ENCODE peak calls at places on chromosome 19, in six cellular contexts. L, P, W, C, V and A are unnamed samples. For H3K4me1, the result is how much of the 10 kb centered on the place peaks cover.

GRCh38 chr19:16679811-16680210 is 18.9 kb downstream of the TMEM38A start:
- DNase-seq in L (no peak), W (no peak), V (no peak), C (no peak), P (no peak), A (no peak)

GRCh38 chr19:35755550-35756371 is 1.1 kb downstream of the HSPB6 start:
- DNase-seq in C (no peak), P (no peak), W (no peak), L (no peak), V (no peak), A (no peak)

GRCh38 chr19:43560687-43561086 is 14.6 kb downstream of the XRCC1 start:
- DNase-seq in P (no peak), C (no peak), W (peak), L (no peak), V (peak), A (no peak)

GRCh38 chr19:55441692-55442321 is 1.3 kb downstream of the SHISA7 start:
- DNase-seq in P (no peak), W (no peak), V (peak), L (no peak), C (no peak), A (no peak)

GRCh38 chr19:39563408-39563807 is 23.4 kb upstream of the EID2 start:
- DNase-seq in W (no peak), P (peak), L (peak), V (no peak), C (no peak), A (no peak)

GRCh38 chr19:51788936-51789795 is 5.8 kb upstream of the FPR3 start:
- DNase-seq in W (no peak), V (no peak), P (no peak), C (no peak), L (no peak), A (no peak)

GRCh38 chr19:12139309-12139708 is 841 bp downstream of the ZNF20 start:
- DNase-seq in C (no peak), V (no peak), W (no peak), P (no peak), L (no peak), A (no peak)

GRCh38 chr19:29329460-29330134 is 116.6 kb upstream of the UQCRFS1 start:
- DNase-seq in C (no peak), W (peak), P (no peak), V (peak), L (no peak), A (peak)

GRCh38 chr19:33193864-33194362 is at the start of gene LRP3:
- DNase-seq in P (no peak), V (no peak), W (no peak), C (no peak), L (no peak), A (no peak)

GRCh38 chr19:16143399-16144215 is at the start of gene HSH2D:
- DNase-seq in P (peak), C (peak), V (no peak), W (peak), L (peak), A (no peak)

GRCh38 chr19:3324405-3324856 is 42.0 kb upstream of the NFIC start:
- DNase-seq in P (no peak), W (peak), V (peak), C (no peak), L (peak), A (no peak)

GRCh38 chr19:33428627-33429013 is 55.1 kb downstream of the CEBPG start:
- DNase-seq in P (no peak), L (no peak), W (no peak), C (no peak), V (no peak), A (no peak)

GRCh38 chr19:8654591-8655339 is 24.3 kb downstream of the NFILZ start:
- DNase-seq in L (peak), W (no peak), C (no peak), P (peak), V (peak), A (peak)

GRCh38 chr19:31348416-31349159 is 648 bp downstream of the TSHZ3 start:
- DNase-seq in W (no peak), P (no peak), V (no peak), L (no peak), C (no peak), A (no peak)

GRCh38 chr19:18329035-18329376 is 6.1 kb upstream of the LSM4 start:
- DNase-seq in L (no peak), P (no peak), V (no peak), C (no peak), W (peak), A (no peak)

GRCh38 chr19:36488816-36489138 is 584 bp downstream of the ZNF566 start:
- DNase-seq in C (no peak), W (peak), P (no peak), V (peak), L (peak), A (no peak)

GRCh38 chr19:39971380-39971841 is 446 bp downstream of the PSMC4 start:
- DNase-seq in L (no peak), V (peak), P (no peak), W (no peak), C (no peak), A (no peak)

GRCh38 chr19:35120898-35121297 is 5.3 kb downstream of the FXYD3 start:
- DNase-seq in V (no peak), C (no peak), P (no peak), W (no peak), L (no peak), A (no peak)

GRCh38 chr19:55635856-55636440 is 4.9 kb upstream of the ZNF580 start:
- DNase-seq in V (no peak), L (no peak), P (no peak), W (no peak), C (no peak), A (no peak)

GRCh38 chr19:49151339-49152217 is 3.6 kb downstream of the HRC start:
- DNase-seq in P (peak), L (peak), V (peak), W (no peak), C (no peak), A (no peak)

GRCh38 chr19:13044160-13044853 is 49.0 kb downstream of the NFIX start:
- DNase-seq in L (no peak), V (no peak), C (no peak), W (no peak), P (no peak), A (no peak)

GRCh38 chr19:3710265-3710812 is 2.2 kb downstream of the TJP3 start:
- DNase-seq in L (peak), W (peak), V (peak), P (no peak), C (no peak), A (no peak)

GRCh38 chr19:34351382-34351802 is 13.6 kb upstream of the GPI start:
- DNase-seq in P (no peak), C (peak), L (no peak), V (no peak), W (no peak), A (no peak)

GRCh38 chr19:7294571-7295212 is 478 bp upstream of the INSR start:
- DNase-seq in L (peak), V (peak), C (no peak), P (no peak), W (peak), A (no peak)

GRCh38 chr19:30846102-30846501 is 473.9 kb downstream of the ZNF536 start:
- DNase-seq in V (no peak), P (no peak), L (no peak), W (no peak), C (no peak), A (no peak)

GRCh38 chr19:49061000-49061399 is 3.5 kb upstream of the CGB7 start:
- DNase-seq in V (no peak), L (no peak), C (no peak), P (no peak), W (no peak), A (no peak)

GRCh38 chr19:41570639-41571112 is 5.3 kb upstream of the CEACAM21 start:
- DNase-seq in P (peak), W (peak), C (no peak), L (peak), V (peak), A (peak)

GRCh38 chr19:57830071-57830602 is at the start of gene ZNF587B:
- DNase-seq in V (peak), W (peak), L (peak), C (no peak), P (peak), A (peak)

GRCh38 chr19:33085570-33086128 is 4.7 kb downstream of the GPATCH1 start:
- DNase-seq in P (no peak), W (no peak), L (no peak), V (no peak), C (no peak), A (no peak)

GRCh38 chr19:2719910-2720776 is 1.0 kb downstream of the DIRAS1 start:
- DNase-seq in W (no peak), P (no peak), L (no peak), V (no peak), C (no peak), A (no peak)

GRCh38 chr19:46435009-46435408 is 6.3 kb upstream of the PNMA8C start:
- DNase-seq in W (no peak), C (no peak), L (no peak), V (no peak), P (no peak), A (no peak)

GRCh38 chr19:36213793-36214387 is 575 bp downstream of the ZNF565 start:
- DNase-seq in C (no peak), P (no peak), V (no peak), L (no peak), W (no peak), A (no peak)

GRCh38 chr19:18541992-18542935 is 1.1 kb downstream of the FKBP8 start:
- DNase-seq in L (no peak), W (no peak), P (no peak), V (no peak), C (no peak), A (no peak)

GRCh38 chr19:2550431-2551171 is 74.7 kb downstream of the GADD45B start:
- DNase-seq in W (no peak), L (no peak), P (no peak), C (no peak), V (no peak), A (no peak)

GRCh38 chr19:38513762-38514167 is 80.3 kb downstream of the RYR1 start:
- DNase-seq in V (no peak), C (no peak), L (no peak), P (no peak), W (no peak), A (no peak)
- TF ChIP-seq ZNF274 in V (no peak), C (no peak), L (no peak), P (no peak), W (no peak), A (no peak)

GRCh38 chr19:9839415-9839814 is 4.3 kb downstream of the PIN1 start:
- DNase-seq in P (no peak), L (no peak), C (no peak), W (no peak), V (no peak), A (no peak)
- H3K4me1 ChIP-seq in P (under half), L (under half), C (under half), W (under half), V (under half), A (under half)

DNA sequence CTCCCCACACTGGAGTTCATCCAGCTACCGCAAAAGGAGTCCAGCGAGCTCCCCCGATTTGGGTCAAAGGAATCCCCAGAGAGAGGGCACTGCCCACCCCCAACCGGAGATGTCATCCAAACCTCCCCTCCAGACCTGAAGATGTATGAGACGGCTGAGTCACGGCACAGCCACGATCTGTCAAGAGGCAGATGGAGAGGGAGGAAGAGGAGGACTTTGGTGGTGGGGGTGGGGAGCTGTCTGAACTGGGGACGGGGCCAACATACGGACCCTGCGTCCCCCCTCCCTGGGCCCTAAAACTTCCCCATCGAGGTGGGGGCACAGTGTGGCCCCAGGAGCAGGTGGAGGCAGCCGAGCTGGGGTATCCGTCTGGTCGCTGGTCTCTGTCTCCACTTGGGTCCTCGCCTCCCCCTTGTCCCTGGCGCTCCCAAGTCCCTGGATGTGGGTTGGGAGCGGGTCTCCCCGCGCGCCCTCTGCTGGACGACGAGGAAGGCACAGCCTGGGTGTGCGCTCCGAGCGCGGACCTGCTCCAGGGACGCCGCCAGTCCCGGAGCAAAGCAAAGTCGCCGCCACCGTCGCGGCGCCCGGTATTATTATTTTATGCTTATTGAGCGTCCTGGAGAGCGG is 3.8 kb downstream of the PDE4A start:
- DNase-seq in P (no peak), V (peak), W (peak), L (no peak), C (no peak), A (no peak)
- TF ChIP-seq ZNF274 in P (no peak), V (no peak), W (no peak), L (no peak), C (no peak), A (no peak)

GRCh38 chr19:5635427-5635826 is 12.5 kb downstream of the SAFB start:
- DNase-seq in V (no peak), C (no peak), L (no peak), P (no peak), W (no peak), A (no peak)
- H3K4me1 ChIP-seq in V (under half), C (under half), L (under half), P (under half), W (under half), A (under half)

GRCh38 chr19:14113762-14114414 is 3.7 kb downstream of the PRKACA start:
- DNase-seq in P (no peak), C (no peak), V (peak), L (peak), W (no peak), A (no peak)
- TF ChIP-seq ZNF274 in P (no peak), C (no peak), V (no peak), L (no peak), W (no peak), A (no peak)

GRCh38 chr19:1276620-1277007 is 1.3 kb downstream of the FAM174C start:
- DNase-seq in W (no peak), C (no peak), L (no peak), P (no peak), V (no peak), A (no peak)

GRCh38 chr19:1274852-1275259 is 474 bp upstream of the FAM174C start:
- DNase-seq in W (no peak), V (peak), L (no peak), C (no peak), P (no peak), A (no peak)

GRCh38 chr19:1274081-1274851 is 1.1 kb upstream of the FAM174C start:
- DNase-seq in V (peak), C (no peak), L (no peak), W (no peak), P (no peak), A (no peak)

GRCh38 chr19:1275976-1276619 is 768 bp downstream of the FAM174C start:
- DNase-seq in C (no peak), W (no peak), V (no peak), P (no peak), L (no peak), A (no peak)

GRCh38 chr19:1275260-1275975 is at the start of gene FAM174C:
- DNase-seq in C (peak), P (no peak), V (peak), W (peak), L (peak), A (peak)
- H3K4me1 ChIP-seq in C (under half), P (under half), V (half or more), W (half or more), L (half or more), A (under half)

GRCh38 chr19:1293782-1294621 is 8.3 kb downstream of the EFNA2 start:
- DNase-seq in V (no peak), P (no peak), C (no peak), W (no peak), L (no peak), A (no peak)

GRCh38 chr19:1294688-1295087 is 9.0 kb downstream of the EFNA2 start:
- DNase-seq in C (no peak), P (no peak), V (no peak), W (no peak), L (no peak), A (no peak)

GRCh38 chr19:1290699-1291651 is 5.3 kb downstream of the EFNA2 start:
- DNase-seq in V (no peak), L (no peak), W (peak), P (no peak), C (no peak), A (no peak)

GRCh38 chr19:1291761-1292418 is 6.2 kb downstream of the EFNA2 start:
- DNase-seq in C (no peak), L (no peak), W (no peak), V (no peak), P (no peak), A (no peak)

DNA sequence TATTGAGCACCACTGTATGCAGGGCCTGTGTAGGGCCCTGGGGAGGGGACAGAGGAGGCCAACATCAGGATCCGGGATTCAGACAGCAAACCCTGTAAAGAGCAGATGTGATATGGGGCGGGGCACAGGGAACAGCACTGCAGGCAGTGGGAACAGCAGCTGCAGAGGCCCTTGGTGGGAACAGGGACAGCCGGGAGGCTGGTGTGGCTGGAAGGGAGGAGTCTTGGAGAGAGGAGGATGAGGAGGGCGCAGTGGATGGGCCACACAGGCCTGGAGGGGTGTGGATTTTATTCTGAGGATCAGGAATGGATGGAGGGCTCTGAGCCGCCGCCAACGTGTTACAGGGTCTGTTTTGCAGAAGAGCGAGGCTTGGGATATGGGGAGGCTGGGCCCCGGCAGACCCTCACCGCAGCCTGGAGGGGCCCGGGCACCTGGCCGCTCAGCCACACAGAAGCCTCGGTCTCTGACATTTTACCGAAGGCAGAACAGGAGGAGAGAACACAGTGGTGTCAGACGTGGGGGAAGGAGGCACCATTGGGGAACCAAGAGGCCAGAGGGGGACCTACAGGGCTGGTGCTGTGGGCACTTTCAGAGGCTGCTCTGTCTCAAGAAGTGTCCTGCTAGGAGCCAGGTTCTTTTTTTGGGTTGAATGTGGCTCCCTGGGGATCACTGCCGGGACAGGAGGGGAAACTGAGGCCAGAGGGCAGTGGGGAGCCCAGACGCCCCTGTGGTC is 6.9 kb downstream of the EFNA2 start:
- DNase-seq in L (no peak), V (no peak), P (no peak), W (no peak), C (no peak), A (no peak)
- TF ChIP-seq ZNF274 in L (no peak), V (no peak), P (no peak), W (no peak), C (no peak), A (no peak)

DNA sequence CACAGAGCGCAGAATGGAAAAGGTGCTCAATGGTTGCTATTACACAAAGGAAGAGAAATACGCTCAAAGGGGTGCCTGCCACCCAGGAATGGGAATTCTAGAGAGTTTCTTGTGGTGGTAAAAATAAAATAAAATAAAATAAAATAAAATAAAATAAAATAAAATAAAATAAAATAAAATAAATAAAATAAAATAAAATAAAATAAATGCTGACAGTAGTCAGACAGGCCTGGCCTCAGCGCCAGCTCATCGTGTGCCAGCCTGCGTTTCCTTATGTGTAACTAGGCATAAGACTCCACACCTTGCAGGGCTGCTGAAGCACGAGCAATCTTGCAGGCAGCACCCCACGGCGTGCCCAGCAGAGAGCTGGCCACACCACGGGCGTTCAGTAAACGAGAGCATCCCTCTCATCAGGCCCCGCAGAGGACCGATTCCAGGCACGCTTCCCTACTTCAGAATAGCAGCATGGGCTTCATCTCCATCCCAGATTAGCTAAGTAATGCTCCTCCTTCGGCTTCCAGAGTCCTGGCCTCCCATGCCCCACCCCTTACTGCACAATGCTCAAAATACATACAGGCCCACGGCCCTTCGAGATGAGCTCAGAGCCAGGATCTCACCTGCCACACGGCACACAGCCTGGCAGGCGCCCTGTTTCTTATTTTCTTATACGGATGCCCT is 5.6 kb downstream of the NAPA start:
- DNase-seq in V (no peak), C (no peak), W (no peak), L (no peak), P (no peak), A (no peak)
- H3K4me1 ChIP-seq in V (under half), C (under half), W (under half), L (under half), P (under half), A (under half)